ENCODE peak calls at places on chromosomes 4 and X, in eight cellular contexts. U is Right ventricle myocardium superior; H is colonic mucosa; Z is naive thymus-derived CD8-positive, alpha-beta T cell; G is dorsolateral prefrontal cortex; W is RPMI7951; M is suprapubic skin; N is substantia nigra. R is an unnamed sample.

GRCh38 chr4:151801547-151802516 is 41.0 kb upstream of the GATB start:
- DNase-seq in U (no peak), H (peak), Z (peak), G (no peak), W (peak), M (no peak), N (no peak), R (no peak)

GRCh38 chrX:72714471-72714916 is 388 bp upstream of the PHKA1 start:
- DNase-seq in U (peak), H (peak), Z (no peak), G (peak), W (peak), M (peak), N (peak), R (peak)

GRCh38 chrX:119489212-119490074 is 21.2 kb downstream of the SLC25A5 start:
- DNase-seq in U (no peak), H (no peak), Z (no peak), G (no peak), W (no peak), M (no peak), N (no peak), R (no peak)

GRCh38 chr4:86247906-86248305 is 111.9 kb downstream of the MAPK10 start:
- DNase-seq in U (no peak), H (no peak), Z (no peak), G (no peak), W (no peak), M (no peak), N (no peak), R (no peak)

GRCh38 chrX:1400731-1401471 is 9.0 kb upstream of the SLC25A6 start:
- DNase-seq in U (peak), H (no peak), Z (no peak), G (no peak), W (no peak), M (no peak), N (no peak), R (no peak)

GRCh38 chr4:88447339-88447738 is 9.6 kb upstream of the HERC5 start:
- DNase-seq in U (no peak), H (no peak), Z (no peak), G (no peak), W (no peak), M (no peak), N (no peak), R (no peak)

GRCh38 chr4:40525811-40526598 is 103.7 kb downstream of the RBM47 start:
- DNase-seq in U (no peak), H (no peak), Z (no peak), G (no peak), W (peak), M (no peak), N (no peak), R (no peak)

GRCh38 chr4:1448589-1449420 is 42.6 kb upstream of the NKX1-1 start:
- DNase-seq in U (no peak), H (peak), Z (no peak), G (no peak), W (no peak), M (no peak), N (no peak), R (peak)

GRCh38 chr4:129355031-129355430 is 259.1 kb downstream of the C4orf33 start:
- DNase-seq in U (no peak), H (no peak), Z (no peak), G (no peak), W (no peak), M (no peak), N (no peak), R (no peak)

GRCh38 chrX:71581210-71581609 is 3.0 kb downstream of the GCNA start:
- DNase-seq in U (no peak), H (no peak), Z (no peak), G (no peak), W (no peak), M (no peak), N (no peak), R (no peak)

GRCh38 chrX:3697701-3698279 is 15.7 kb downstream of the PRKX start:
- DNase-seq in U (peak), H (no peak), Z (no peak), G (no peak), W (peak), M (no peak), N (peak), R (no peak)

GRCh38 chr4:134518574-134519217 is 317.1 kb upstream of the PABPC4L start:
- DNase-seq in U (no peak), H (no peak), Z (no peak), G (no peak), W (no peak), M (no peak), N (no peak), R (no peak)

GRCh38 chr4:176654565-176655216 is 138.0 kb downstream of the VEGFC start:
- DNase-seq in U (no peak), H (no peak), Z (no peak), G (no peak), W (no peak), M (no peak), N (no peak), R (no peak)

GRCh38 chr4:147823135-147823534 is 91.2 kb downstream of the ARHGAP10 start:
- DNase-seq in U (no peak), H (no peak), Z (no peak), G (no peak), W (no peak), M (no peak), N (no peak), R (no peak)

GRCh38 chrX:71107762-71108360 is 1.3 kb upstream of the CXorf65 start:
- DNase-seq in U (no peak), H (no peak), Z (peak), G (no peak), W (no peak), M (no peak), N (no peak), R (no peak)

GRCh38 chr4:185384877-185385465 is 10.8 kb downstream of the LRP2BP start:
- DNase-seq in U (no peak), H (peak), Z (no peak), G (no peak), W (peak), M (no peak), N (no peak), R (no peak)

GRCh38 chrX:108156934-108157466 is 65.4 kb downstream of the ATG4A start:
- DNase-seq in U (no peak), H (no peak), Z (no peak), G (no peak), W (no peak), M (no peak), N (no peak), R (no peak)

GRCh38 chr4:139593091-139593564 is 37.1 kb upstream of the SETD7 start:
- DNase-seq in U (no peak), H (no peak), Z (no peak), G (no peak), W (no peak), M (no peak), N (no peak), R (no peak)

GRCh38 chrX:48831909-48832291 is 3.5 kb downstream of the PCSK1N start:
- DNase-seq in U (no peak), H (no peak), Z (no peak), G (peak), W (peak), M (no peak), N (no peak), R (no peak)

GRCh38 chr4:26206339-26206738 is 114.5 kb upstream of the RBPJ start:
- DNase-seq in U (no peak), H (no peak), Z (no peak), G (no peak), W (peak), M (no peak), N (no peak), R (no peak)

GRCh38 chrX:101287402-101287801 is 3.7 kb downstream of the TAF7L start:
- DNase-seq in U (no peak), H (peak), Z (peak), G (no peak), W (peak), M (no peak), N (no peak), R (no peak)

GRCh38 chr4:155529761-155530160 is 136.9 kb upstream of the GUCY1A1 start:
- DNase-seq in U (no peak), H (no peak), Z (no peak), G (no peak), W (no peak), M (no peak), N (no peak), R (no peak)

GRCh38 chrX:53716328-53717088 is 30.0 kb upstream of the HUWE1 start:
- DNase-seq in U (no peak), H (no peak), Z (peak), G (no peak), W (peak), M (no peak), N (no peak), R (no peak)

GRCh38 chr4:15238720-15239119 is 189.1 kb upstream of the C1QTNF7 start:
- DNase-seq in U (no peak), H (no peak), Z (peak), G (no peak), W (peak), M (no peak), N (no peak), R (no peak)

GRCh38 chr4:58732973-58733372 is 1622.8 kb upstream of the IGFBP7 start:
- DNase-seq in U (no peak), H (no peak), Z (no peak), G (no peak), W (no peak), M (no peak), N (no peak), R (no peak)

GRCh38 chr4:15729910-15730533 is 27.2 kb downstream of the BST1 start:
- DNase-seq in U (no peak), H (peak), Z (peak), G (peak), W (peak), M (no peak), N (no peak), R (no peak)

GRCh38 chr4:110865611-110866254 is 242.9 kb upstream of the PITX2 start:
- DNase-seq in U (no peak), H (no peak), Z (no peak), G (no peak), W (no peak), M (no peak), N (no peak), R (no peak)

GRCh38 chrX:74450803-74451449 is 29.6 kb downstream of the SLC16A2 start:
- DNase-seq in U (no peak), H (no peak), Z (no peak), G (no peak), W (peak), M (no peak), N (no peak), R (no peak)

R was measured in Right ventricle myocardium inferior.